ENCODE peak calls at places on chromosomes 7 and 10, in seven cellular contexts. U is NB4; G is cardiac fibroblast; C is CD8-positive, alpha-beta T cell; B is astrocyte of the spinal cord; W is astrocyte of the cerebellum; X is Peyer's patch. R is an unnamed sample.

GRCh38 chr7:95545007-95545615 is 51.2 kb downstream of the PDK4 start:
- DNase-seq in X (peak; percentile 80), U (peak; percentile 16), B (peak; percentile 78), W (peak; percentile 31), C (no peak), G (peak; percentile 85), R (peak; percentile 21)

GRCh38 chr7:44971991-44972441 is 6.8 kb downstream of the MYO1G start:
- DNase-seq in U (no peak), G (no peak), B (no peak), C (no peak), W (no peak), X (peak; percentile 30), R (no peak)

GRCh38 chr10:124372906-124373305 is 45.8 kb downstream of the OAT start:
- DNase-seq in G (no peak), U (no peak), C (no peak), W (no peak), X (no peak), B (no peak), R (no peak)

GRCh38 chr7:142636751-142637150 is 112.5 kb upstream of the PRSS1 start:
- DNase-seq in C (no peak), B (no peak), G (no peak), U (no peak), W (no peak), X (no peak), R (no peak)

GRCh38 chr7:23334482-23335056 is 35.4 kb downstream of the MALSU1 start:
- DNase-seq in G (peak; percentile 98), W (peak; percentile 98), X (no peak), C (no peak), B (peak; percentile 97), U (no peak), R (peak; percentile 72)

GRCh38 chr10:24730811-24731210 is 7.1 kb upstream of the ARHGAP21 start:
- DNase-seq in C (no peak), W (no peak), U (no peak), B (no peak), G (no peak), X (no peak), R (no peak)

GRCh38 chr10:14074062-14074884 is 256.5 kb downstream of the FRMD4A start:
- DNase-seq in G (peak; percentile 100), B (peak; percentile 98), X (peak; percentile 79), W (peak; percentile 99), C (no peak), U (no peak), R (peak; percentile 99)

GRCh38 chr7:148484486-148484885 is 106.1 kb upstream of the C7orf33 start:
- DNase-seq in U (no peak), W (no peak), G (no peak), X (no peak), B (no peak), C (no peak), R (no peak)

GRCh38 chr10:15784237-15784636 is 64.5 kb upstream of the ITGA8 start:
- DNase-seq in X (no peak), G (no peak), W (no peak), U (no peak), B (no peak), C (no peak), R (no peak)

GRCh38 chr7:21704362-21704761 is 161.5 kb downstream of the DNAH11 start:
- DNase-seq in B (no peak), W (no peak), U (no peak), X (no peak), C (no peak), G (no peak), R (no peak)

GRCh38 chr7:96952974-96953391 is 52.4 kb upstream of the DLX6 start:
- DNase-seq in B (peak; percentile 9), U (no peak), C (no peak), G (peak; percentile 66), W (no peak), X (no peak), R (peak; percentile 20)

GRCh38 chr7:27174077-27175004 is at the start of gene HOXA10:
- DNase-seq in W (no peak), C (no peak), G (no peak), X (peak; percentile 67), U (peak; percentile 67), B (no peak), R (no peak)

GRCh38 chr7:12389089-12389700 is 14.5 kb downstream of the VWDE start:
- DNase-seq in U (peak; percentile 70), W (peak; percentile 57), X (peak; percentile 61), B (peak; percentile 70), G (peak; percentile 80), C (no peak), R (no peak)

GRCh38 chr7:108335264-108335918 is 120.8 kb downstream of the NRCAM start:
- DNase-seq in U (no peak), B (peak; percentile 18), W (no peak), C (no peak), G (peak; percentile 33), X (no peak), R (no peak)

GRCh38 chr10:1551636-1552338 is 185.5 kb downstream of the ADARB2 start:
- DNase-seq in C (no peak), W (no peak), X (no peak), U (no peak), B (no peak), G (no peak), R (no peak)

GRCh38 chr7:47809387-47809786 is 138.9 kb downstream of the PKD1L1 start:
- DNase-seq in W (no peak), G (no peak), X (no peak), C (no peak), B (no peak), U (no peak), R (no peak)

GRCh38 chr7:114293289-114294012 is 121.2 kb upstream of the FOXP2 start:
- DNase-seq in X (no peak), G (no peak), W (no peak), C (no peak), U (peak; percentile 18), B (no peak), R (no peak)

GRCh38 chr10:119542357-119542989 is at the start of gene RGS10:
- DNase-seq in W (no peak), X (peak; percentile 93), C (peak; percentile 80), U (peak; percentile 94), B (peak; percentile 70), G (peak; percentile 73), R (no peak)

GRCh38 chr10:116891208-116891607 is 41.9 kb downstream of the ENO4 start:
- DNase-seq in W (peak; percentile 91), B (peak; percentile 94), G (peak; percentile 91), U (no peak), X (no peak), C (no peak), R (no peak)

GRCh38 chr10:112607506-112607905 is 160.5 kb downstream of the VTI1A start:
- DNase-seq in U (no peak), W (no peak), B (no peak), G (no peak), C (no peak), X (no peak), R (no peak)

GRCh38 chr10:91689731-91690168 is 56.9 kb upstream of the PPP1R3C start:
- DNase-seq in G (peak; percentile 77), U (peak; percentile 8), C (no peak), B (peak; percentile 52), X (no peak), W (no peak), R (no peak)

GRCh38 chr10:87531908-87532622 is 27.4 kb downstream of the MINPP1 start:
- DNase-seq in C (no peak), W (no peak), X (no peak), B (peak; percentile 69), G (peak; percentile 87), U (peak; percentile 22), R (no peak)

GRCh38 chr10:129848571-129849451 is 115.3 kb downstream of the EBF3 start:
- DNase-seq in W (no peak), C (no peak), G (no peak), X (no peak), B (no peak), U (no peak), R (no peak)

GRCh38 chr7:157521752-157522151 is 184.9 kb downstream of the DNAJB6 start:
- DNase-seq in W (no peak), U (no peak), X (peak; percentile 15), C (no peak), G (no peak), B (no peak), R (no peak)

GRCh38 chr10:59304521-59305097 is 57.7 kb downstream of the FAM13C start:
- DNase-seq in W (no peak), C (no peak), U (no peak), G (no peak), X (no peak), B (no peak), R (no peak)

GRCh38 chr7:121327671-121328070 is 1.1 kb upstream of the WNT16 start:
- DNase-seq in C (no peak), B (no peak), X (no peak), U (no peak), G (no peak), W (no peak), R (no peak)

GRCh38 chr7:153432056-153432455 is 620.1 kb upstream of the DPP6 start:
- DNase-seq in C (no peak), U (no peak), B (no peak), X (no peak), W (no peak), G (no peak), R (no peak)

GRCh38 chr7:25694690-25695089 is 457.3 kb upstream of the NFE2L3 start:
- DNase-seq in U (no peak), X (no peak), B (peak; percentile 1), C (no peak), W (no peak), G (no peak), R (no peak)

GRCh38 chr7:14836571-14837189 is 65.9 kb downstream of the DGKB start:
- DNase-seq in C (no peak), B (peak; percentile 83), W (peak; percentile 71), U (no peak), X (no peak), G (peak; percentile 79), R (peak; percentile 52)

GRCh38 chr10:125521721-125522680 is 161.0 kb downstream of the TEX36 start:
- DNase-seq in X (no peak), W (no peak), U (peak; percentile 69), B (no peak), C (no peak), G (no peak), R (no peak)
- TF ChIP-seq CTCF in X (peak; percentile 29), W (peak; percentile 54), U (peak; percentile 70), B (peak; percentile 70), C (peak; percentile 54), G (peak; percentile 72), R (peak; percentile 68)

DNA sequence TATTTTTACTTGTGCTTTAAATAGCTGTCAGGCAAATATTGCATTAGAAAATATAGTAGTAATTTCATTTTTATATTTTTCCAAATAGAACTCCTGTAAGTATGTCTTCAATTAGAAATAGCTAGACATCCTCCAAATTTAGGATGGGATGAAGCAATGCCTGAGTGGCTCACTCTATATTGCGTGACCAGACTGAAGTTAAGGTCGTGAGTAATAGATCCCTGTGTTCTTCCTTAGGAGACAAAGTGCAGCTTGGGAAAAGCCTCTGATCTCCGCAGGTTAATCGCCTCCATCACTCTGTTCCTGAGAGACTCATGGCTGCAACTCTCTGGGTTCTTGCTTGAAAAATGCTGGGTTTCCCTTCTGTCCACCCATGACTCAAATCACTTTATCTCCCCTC is 484.8 kb upstream of the ANKRD30A start:
- DNase-seq in B (no peak), X (no peak), W (no peak), G (peak; percentile 50), C (no peak), U (no peak), R (no peak)
- H3K4me3 ChIP-seq in B (no peak overlapping the region), X (no peak overlapping the region), W (no peak overlapping the region), G (no peak overlapping the region), C (no peak overlapping the region), U (no peak overlapping the region), R (no peak overlapping the region)

GRCh38 chr10:79066460-79067240 is 2.1 kb upstream of the ZMIZ1 start:
- DNase-seq in C (no peak), G (peak; percentile 33), X (no peak), U (peak; percentile 58), W (no peak), B (peak; percentile 36), R (no peak)
- TF ChIP-seq CTCF in C (no peak), G (no peak), X (peak; percentile 31), U (no peak), W (peak; percentile 20), B (peak; percentile 33), R (peak; percentile 32)

GRCh38 chr7:1818581-1819200 is 148.6 kb downstream of the ELFN1 start:
- DNase-seq in U (no peak), C (no peak), X (no peak), B (no peak), W (no peak), G (no peak), R (no peak)
- H3K4me3 ChIP-seq in U (no peak overlapping the region), C (no peak overlapping the region), X (no peak overlapping the region), B (no peak overlapping the region), W (no peak overlapping the region), G (no peak overlapping the region), R (no peak overlapping the region)